ENCODE peak calls at places on chromosomes 7 and 10, in four cellular contexts. Y is IMR-90, P is GM12878, O is K562. G is an unnamed sample.

GRCh38 chr7:127620406-127621233 is 2.7 kb upstream of the PAX4 start:
- DNase-seq in Y (no peak), P (no peak), O (no peak), G (no peak)

GRCh38 chr7:18087031-18087686 is 59.5 kb upstream of the PRPS1L1 start:
- DNase-seq in Y (no peak), P (no peak), O (no peak), G (no peak)

GRCh38 chr10:88110355-88110754 is 246.9 kb downstream of the PTEN start:
- DNase-seq in Y (peak; percentile 72), P (no peak), O (no peak), G (no peak)

GRCh38 chr10:71302874-71303568 is 16.0 kb upstream of the SLC29A3 start:
- DNase-seq in Y (peak; percentile 61), P (no peak), O (peak; percentile 71), G (no peak)

GRCh38 chr10:73076361-73077183 is 20.1 kb downstream of the P4HA1 start:
- DNase-seq in Y (peak; percentile 85), P (no peak), O (no peak), G (no peak)

GRCh38 chr7:128848289-128849155 is 14.1 kb upstream of the ATP6V1F start:
- DNase-seq in Y (no peak), P (no peak), O (no peak), G (no peak)

GRCh38 chr10:49831352-49832040 is 69.4 kb upstream of the OGDHL start:
- DNase-seq in Y (peak; percentile 34), P (no peak), O (no peak), G (peak; percentile 57)

GRCh38 chr10:66836057-66836456 is 89.8 kb upstream of the LRRTM3 start:
- DNase-seq in Y (peak; percentile 81), P (no peak), O (no peak), G (no peak)

GRCh38 chr7:139124084-139124914 is 14.8 kb upstream of the ZC3HAV1 start:
- DNase-seq in Y (no peak), P (no peak), O (peak; percentile 98), G (no peak)

GRCh38 chr10:42879380-42880254 is 97.0 kb downstream of the BMS1 start:
- DNase-seq in Y (no peak), P (no peak), O (no peak), G (no peak)

GRCh38 chr7:37753398-37753797 is 69.8 kb downstream of the GPR141 start:
- DNase-seq in Y (no peak), P (no peak), O (no peak), G (no peak)

GRCh38 chr10:35888400-35888799 is 246.3 kb upstream of the FZD8 start:
- DNase-seq in Y (no peak), P (no peak), O (no peak), G (no peak)

GRCh38 chr7:39429421-39429820 is 136.8 kb upstream of the YAE1 start:
- DNase-seq in Y (no peak), P (no peak), O (no peak), G (no peak)

GRCh38 chr7:124752310-124752709 is 13.3 kb downstream of the GPR37 start:
- DNase-seq in Y (peak; percentile 94), P (no peak), O (no peak), G (no peak)

GRCh38 chr7:74554178-74554577 is 100.5 kb downstream of the GTF2IRD1 start:
- DNase-seq in Y (no peak), P (no peak), O (no peak), G (no peak)

GRCh38 chr10:5818048-5818331 is 4.8 kb upstream of the GDI2 start:
- DNase-seq in Y (no peak), P (no peak), O (no peak), G (no peak)

DNA sequence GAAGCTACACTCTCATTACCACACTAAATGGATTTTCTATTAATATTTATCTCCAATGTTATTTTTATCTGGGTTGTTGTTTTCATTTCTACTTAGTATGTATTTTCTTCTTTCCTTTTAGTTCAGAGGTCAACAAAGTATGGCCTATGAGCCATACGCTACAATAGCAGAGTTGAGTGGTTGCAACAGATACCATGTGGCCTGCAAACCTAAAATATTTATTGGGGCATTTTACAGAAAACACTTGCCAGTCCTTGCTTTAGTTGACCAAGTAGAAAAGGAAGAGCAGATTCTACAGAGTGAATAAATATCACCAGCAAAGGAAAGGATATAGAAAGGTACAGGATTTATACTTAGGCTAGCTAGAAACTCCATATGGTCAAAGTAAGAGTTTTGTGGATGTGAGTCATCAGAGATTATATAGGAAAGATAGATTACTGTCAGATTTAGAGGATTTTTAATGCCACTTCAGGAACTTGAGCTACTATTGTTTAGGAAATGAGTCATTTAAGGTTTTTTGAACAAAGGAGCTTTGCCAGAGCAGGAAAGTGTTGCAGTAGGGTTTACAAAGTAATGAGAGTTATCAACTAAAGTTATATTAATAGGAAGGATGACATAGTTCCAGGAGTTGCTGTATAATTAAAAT is 323.3 kb upstream of the KAT6B start:
- DNase-seq in Y (peak; percentile 86), P (peak; percentile 9), O (no peak), G (no peak)
- TF ChIP-seq CHD1 in Y (no peak), P (no peak), O (no peak), G (no peak)

DNA sequence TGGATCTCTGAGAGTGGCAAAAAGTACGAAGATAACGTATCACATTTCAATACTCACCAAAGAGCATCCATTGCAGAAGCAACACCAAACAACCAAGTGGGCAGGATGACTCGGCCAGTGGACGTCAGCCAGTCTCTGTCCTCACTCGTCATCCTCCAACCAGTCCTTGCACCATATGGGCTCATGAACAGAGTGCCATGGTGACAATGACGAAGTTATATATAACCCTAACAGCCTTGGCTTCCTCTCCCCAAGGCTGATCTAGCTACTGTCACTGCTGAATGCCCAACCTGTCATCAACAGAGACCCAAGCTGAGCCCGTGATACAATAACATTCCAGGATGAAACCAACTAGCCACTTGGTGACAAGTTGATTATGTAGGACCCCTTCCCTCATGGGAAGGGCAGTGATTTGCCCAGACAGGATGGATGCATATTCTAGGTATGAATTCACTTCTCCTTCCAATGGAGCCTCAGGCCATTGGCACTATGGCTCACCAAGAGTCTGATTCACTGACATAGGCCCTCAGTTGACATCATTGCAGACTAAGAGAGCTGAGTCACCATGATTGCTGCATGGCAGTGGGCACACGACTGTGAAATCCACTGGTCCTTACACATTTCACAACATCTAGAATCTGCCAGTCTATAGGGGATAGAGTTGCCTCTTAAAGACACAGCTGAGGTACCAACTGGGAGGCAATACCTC is 26.3 kb upstream of the PPIF start:
- DNase-seq in Y (peak; percentile 94), P (no peak), O (no peak), G (no peak)
- TF ChIP-seq CHD1 in Y (no peak), P (no peak), O (no peak), G (no peak)

DNA sequence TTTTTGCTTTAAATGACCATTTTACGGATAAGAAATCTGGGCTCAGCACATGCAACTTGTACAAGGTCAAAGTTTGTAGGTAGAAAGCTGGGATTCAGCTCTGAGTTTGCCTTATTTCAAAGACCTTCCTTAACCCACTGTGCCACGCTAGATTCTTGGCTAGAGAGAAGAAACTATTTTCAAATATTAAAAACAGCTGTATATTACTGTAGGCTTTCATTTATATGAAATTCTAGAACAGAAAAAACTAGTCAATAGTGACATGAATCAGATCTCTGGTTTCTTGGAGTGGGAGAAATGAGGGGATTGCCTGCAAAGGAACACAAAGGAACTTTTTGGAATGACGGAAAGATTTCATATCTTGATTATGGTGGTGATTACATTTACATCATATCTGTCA is 53.0 kb upstream of the C1GALT1 start:
- DNase-seq in Y (no peak), P (no peak), O (no peak), G (no peak)
- TF ChIP-seq CHD1 in Y (no peak), P (no peak), O (no peak), G (no peak)

DNA sequence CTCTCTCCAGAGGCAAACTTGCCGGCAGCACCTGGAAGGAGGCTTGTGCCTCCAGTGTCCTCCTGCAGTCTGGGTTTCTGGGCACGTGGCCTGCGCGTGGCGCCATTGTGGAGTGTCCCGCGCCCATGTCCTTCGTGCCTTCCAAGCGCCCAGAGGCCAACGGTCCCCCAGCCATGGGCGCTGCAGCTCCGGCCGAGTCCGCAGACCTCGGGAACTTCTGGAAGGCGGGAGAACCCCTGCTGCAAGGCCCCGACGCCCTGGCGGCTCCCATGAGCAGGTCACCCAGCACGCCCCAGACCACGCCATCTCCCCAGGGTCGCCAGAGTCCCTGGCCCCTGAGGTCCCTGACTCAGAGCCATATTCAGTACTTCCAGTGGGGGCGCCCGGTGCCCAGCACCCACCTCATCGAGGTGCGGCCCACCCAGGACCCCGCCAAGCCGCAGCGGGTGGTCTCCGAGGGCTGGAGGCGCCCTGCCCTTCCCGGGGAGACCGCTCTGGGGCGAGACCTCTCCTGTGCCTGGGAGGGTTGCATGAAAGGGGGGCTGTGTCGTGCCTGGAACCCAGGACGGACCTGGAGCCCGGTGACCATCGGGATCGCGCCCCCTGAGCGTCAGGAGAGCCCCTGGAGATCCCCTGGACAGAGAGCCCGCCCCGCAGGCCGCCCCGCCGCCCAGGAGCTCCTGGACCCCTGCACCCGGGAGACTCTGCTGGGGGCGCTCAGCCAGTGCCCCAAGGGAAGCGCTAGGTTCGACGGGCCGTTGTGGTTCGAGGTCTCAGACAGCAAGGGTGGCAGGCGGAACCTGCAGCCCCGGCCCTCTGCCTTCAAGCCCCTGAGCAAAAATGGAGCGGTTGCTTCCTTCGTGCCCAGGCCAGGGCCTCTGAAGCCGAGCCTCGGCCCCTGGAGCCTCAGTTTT is at the start of gene POM121L12:
- DNase-seq in Y (no peak), P (no peak), O (no peak), G (no peak)
- TF ChIP-seq CHD1 in Y (no peak), P (no peak), O (no peak), G (no peak)

DNA sequence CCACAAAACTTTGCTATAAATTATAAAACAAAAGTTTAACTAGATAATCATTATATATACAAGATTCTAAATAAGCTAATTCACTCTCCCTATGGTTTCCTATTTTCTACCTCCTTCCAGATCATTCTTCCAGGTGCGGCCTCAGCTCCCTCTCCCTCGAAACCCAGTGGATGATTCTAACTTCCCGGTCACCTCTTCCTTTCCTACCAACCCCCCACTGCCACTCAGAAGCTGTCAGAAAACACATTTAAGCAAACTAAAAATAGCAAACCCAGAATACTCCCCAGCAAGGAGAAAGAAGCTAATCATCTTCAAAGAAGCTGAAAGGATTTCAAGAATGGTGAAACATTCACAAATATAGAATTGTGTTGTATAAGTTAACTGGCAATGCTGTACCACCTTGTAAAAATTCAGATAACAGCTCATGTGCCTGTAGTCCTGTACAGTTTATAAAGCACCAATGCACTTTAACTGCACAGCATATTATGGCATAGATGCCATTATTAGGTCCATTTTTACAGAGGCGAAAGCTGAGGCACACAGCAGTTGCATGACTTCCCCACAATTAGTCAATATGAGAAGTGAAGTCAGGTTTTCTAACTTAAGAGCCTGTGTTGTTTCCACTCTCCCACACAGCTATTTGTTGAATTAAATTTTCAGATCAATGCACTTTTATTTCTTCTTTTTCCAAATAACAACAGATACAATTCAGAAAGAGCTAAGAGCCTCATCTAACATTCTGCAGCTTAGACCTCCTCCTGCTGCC is 13.7 kb upstream of the DNTT start:
- DNase-seq in Y (no peak), P (peak; percentile 61), O (no peak), G (no peak)
- TF ChIP-seq CHD1 in Y (no peak), P (no peak), O (no peak), G (no peak)